ENCODE peak calls at places on chromosomes 3 and 15, in ten cellular contexts. V is SK-N-MC; J is CD4-positive, alpha-beta T cell; D is AG04450; M is ascending aorta; L is tibial nerve; G is left ventricle myocardium inferior; Q is WERI-Rb-1; H is heart left ventricle; W is tibial artery. X is an unnamed sample.

GRCh38 chr3:191019855-191020254 is 157.4 kb upstream of the GMNC start:
- DNase-seq in J (no peak), D (no peak), G (no peak), W (no peak), Q (peak; percentile 25), M (no peak), H (no peak), V (no peak), L (no peak), X (no peak)

GRCh38 chr3:9769426-9770275 is at the start of gene CAMK1:
- DNase-seq in G (peak; percentile 88), H (peak; percentile 85), M (peak; percentile 91), V (no peak), L (peak; percentile 70), Q (peak; percentile 79), D (no peak), J (peak; percentile 47), W (peak; percentile 92), X (peak; percentile 88)

GRCh38 chr15:82709081-82709420 is 624 bp downstream of the AP3B2 start:
- DNase-seq in M (no peak), D (no peak), G (no peak), W (no peak), V (no peak), L (no peak), Q (peak; percentile 26), J (no peak), H (no peak), X (no peak)

GRCh38 chr3:41808152-41808551 is 153.8 kb downstream of the ULK4 start:
- DNase-seq in G (no peak), J (no peak), V (no peak), M (no peak), Q (no peak), D (peak; percentile 15), L (no peak), W (no peak), H (no peak), X (no peak)

GRCh38 chr3:29525254-29525881 is 244.5 kb downstream of the RBMS3 start:
- DNase-seq in V (no peak), H (peak; percentile 73), D (no peak), Q (no peak), W (peak; percentile 89), J (no peak), G (peak; percentile 30), L (peak; percentile 81), M (peak; percentile 89), X (peak; percentile 73)

GRCh38 chr15:48500595-48500994 is 144.9 kb downstream of the FBN1 start:
- DNase-seq in H (no peak), G (no peak), M (no peak), Q (no peak), D (no peak), W (no peak), L (no peak), V (no peak), J (no peak), X (no peak)

GRCh38 chr3:71718069-71718468 is 7.1 kb downstream of the EIF4E3 start:
- DNase-seq in W (no peak), V (no peak), M (no peak), H (no peak), D (no peak), Q (no peak), J (no peak), G (no peak), L (no peak), X (no peak)

GRCh38 chr15:89908226-89908625 is 4.5 kb downstream of the ARPIN start:
- DNase-seq in M (no peak), Q (no peak), J (no peak), L (no peak), G (no peak), D (no peak), W (no peak), H (no peak), V (no peak), X (no peak)

GRCh38 chr3:15384510-15385237 is 42.7 kb downstream of the METTL6 start:
- DNase-seq in L (no peak), J (no peak), H (no peak), D (no peak), M (no peak), Q (no peak), V (no peak), G (no peak), W (no peak), X (no peak)
- H3K27ac ChIP-seq in L (peak overlapping the region; percentile 53), J (no peak overlapping the region), H (no peak overlapping the region), D (no peak overlapping the region), M (no peak overlapping the region), Q (no peak overlapping the region), V (no peak overlapping the region), G (no peak overlapping the region), W (no peak overlapping the region), X (no peak overlapping the region)

GRCh38 chr15:76180321-76180720 is 120.5 kb downstream of the TMEM266 start:
- DNase-seq in J (no peak), Q (no peak), L (no peak), G (no peak), M (no peak), D (no peak), V (no peak), H (no peak), W (no peak), X (no peak)

GRCh38 chr15:76179023-76179422 is 119.2 kb downstream of the TMEM266 start:
- DNase-seq in M (no peak), V (no peak), H (no peak), L (no peak), G (no peak), W (no peak), J (no peak), Q (no peak), D (no peak), X (no peak)

GRCh38 chr15:76183906-76184639 is 124.3 kb downstream of the TMEM266 start:
- DNase-seq in L (no peak), J (no peak), M (no peak), G (no peak), D (no peak), W (no peak), Q (no peak), H (no peak), V (no peak), X (no peak)

GRCh38 chr15:76184640-76185020 is 124.8 kb downstream of the TMEM266 start:
- DNase-seq in M (no peak), D (no peak), V (no peak), L (no peak), H (no peak), Q (peak; percentile 63), G (no peak), W (no peak), J (no peak), X (no peak)

GRCh38 chr15:76181705-76182107 is 121.9 kb downstream of the TMEM266 start:
- DNase-seq in Q (no peak), H (no peak), W (no peak), M (no peak), G (no peak), L (no peak), J (no peak), V (no peak), D (no peak), X (no peak)
- H3K27ac ChIP-seq in Q (no peak overlapping the region), H (no peak overlapping the region), W (no peak overlapping the region), M (no peak overlapping the region), G (no peak overlapping the region), L (no peak overlapping the region), J (no peak overlapping the region), V (no peak overlapping the region), D (no peak overlapping the region), X (no peak overlapping the region)

GRCh38 chr3:153055779-153056178 is 106.2 kb upstream of the RAP2B start:
- DNase-seq in D (no peak), Q (no peak), L (no peak), M (no peak), V (no peak), G (no peak), W (no peak), J (no peak), H (no peak), X (no peak)
- H3K27ac ChIP-seq in D (no peak overlapping the region), Q (no peak overlapping the region), L (no peak overlapping the region), M (no peak overlapping the region), V (no peak overlapping the region), G (no peak overlapping the region), W (no peak overlapping the region), J (no peak overlapping the region), H (no peak overlapping the region), X (no peak overlapping the region)

GRCh38 chr3:187042062-187042745 is 97.1 kb downstream of the RPL39L start:
- DNase-seq in L (no peak), J (no peak), W (no peak), M (no peak), Q (no peak), G (no peak), V (no peak), D (no peak), H (no peak), X (no peak)
- H3K27ac ChIP-seq in L (no peak overlapping the region), J (peak overlapping the region; percentile 84), W (peak overlapping the region; percentile 12), M (peak overlapping the region; percentile 73), Q (no peak overlapping the region), G (peak overlapping the region; percentile 42), V (no peak overlapping the region), D (no peak overlapping the region), H (no peak overlapping the region), X (no peak overlapping the region)

GRCh38 chr15:50655555-50655954 is 31.0 kb downstream of the TRPM7 start:
- DNase-seq in G (no peak), W (no peak), Q (no peak), D (no peak), M (no peak), H (no peak), J (no peak), V (no peak), L (no peak), X (no peak)

GRCh38 chr15:50652671-50653070 is 33.9 kb downstream of the TRPM7 start:
- DNase-seq in D (no peak), J (no peak), L (no peak), H (no peak), M (no peak), V (no peak), W (no peak), Q (no peak), G (no peak), X (no peak)

DNA sequence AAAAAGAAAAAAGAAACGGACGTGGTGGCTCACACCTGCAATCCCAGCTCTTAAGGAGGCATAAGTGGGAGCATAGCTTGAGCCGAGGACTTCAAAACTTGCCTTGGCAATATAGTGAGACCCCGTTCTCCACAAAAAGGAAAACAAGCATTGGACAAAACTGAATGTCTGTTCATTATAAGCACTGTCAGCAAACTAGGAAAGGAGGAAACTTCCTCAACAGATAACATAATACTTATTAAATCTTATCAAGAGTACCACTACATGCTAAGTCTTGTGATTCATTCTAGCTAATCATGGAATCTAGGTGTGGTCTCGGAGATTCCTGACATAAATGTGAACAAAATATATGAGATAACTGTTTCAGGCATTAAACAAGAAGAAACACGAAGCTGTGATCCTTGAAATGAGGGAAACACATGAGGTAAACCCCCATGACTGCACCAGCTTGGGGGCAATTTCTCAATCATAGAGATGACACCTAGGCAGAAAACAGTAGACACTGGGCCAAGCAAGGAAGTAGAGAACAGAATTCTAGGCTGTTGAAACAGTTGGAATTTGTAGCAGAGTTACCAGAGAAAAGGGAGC is 33.3 kb downstream of the TRPM7 start:
- DNase-seq in G (no peak), Q (no peak), W (no peak), D (no peak), L (no peak), M (no peak), H (no peak), V (no peak), J (no peak), X (no peak)
- H3K27ac ChIP-seq in G (no peak overlapping the region), Q (no peak overlapping the region), W (no peak overlapping the region), D (no peak overlapping the region), L (no peak overlapping the region), M (no peak overlapping the region), H (no peak overlapping the region), V (no peak overlapping the region), J (no peak overlapping the region), X (no peak overlapping the region)

X was measured in uterus.